ENCODE peak calls at places on chromosome 6, in seven cellular contexts. One of them, this sample, is unnamed.

GRCh38 chr6:159174263-159174974 is 5.2 kb downstream of the FNDC1 start:
- DNase-seq in SK-N-SH: peak
- DNase-seq in K562: peak
- DNase-seq in GM12878: peak
- DNase-seq in H1: peak
- DNase-seq in GM12891: peak
- DNase-seq in HepG2: peak
- DNase-seq in this sample: peak

GRCh38 chr6:43714311-43715055 is 26.9 kb upstream of the MRPS18A start:
- DNase-seq in GM12878: no peak
- DNase-seq in SK-N-SH: peak
- DNase-seq in HepG2: peak
- DNase-seq in GM12891: no peak
- DNase-seq in K562: peak
- DNase-seq in H1: no peak
- DNase-seq in this sample: no peak

GRCh38 chr6:115570326-115570725 is 490.4 kb downstream of the FRK start:
- DNase-seq in H1: no peak
- DNase-seq in HepG2: no peak
- DNase-seq in GM12878: no peak
- DNase-seq in SK-N-SH: no peak
- DNase-seq in K562: no peak
- DNase-seq in GM12891: no peak
- DNase-seq in this sample: no peak

GRCh38 chr6:18091382-18091781 is 31.1 kb downstream of the NHLRC1 start:
- DNase-seq in GM12891: no peak
- DNase-seq in GM12878: no peak
- DNase-seq in SK-N-SH: no peak
- DNase-seq in K562: no peak
- DNase-seq in H1: no peak
- DNase-seq in HepG2: no peak
- DNase-seq in this sample: no peak

GRCh38 chr6:30615219-30615957 is 1.7 kb downstream of the PPP1R10 start:
- DNase-seq in SK-N-SH: no peak
- DNase-seq in HepG2: peak
- DNase-seq in GM12891: no peak
- DNase-seq in K562: no peak
- DNase-seq in H1: peak
- DNase-seq in GM12878: no peak
- DNase-seq in this sample: no peak

GRCh38 chr6:31270788-31271640 is 878 bp downstream of the HLA-C start:
- DNase-seq in SK-N-SH: peak
- DNase-seq in HepG2: no peak
- DNase-seq in GM12891: peak
- DNase-seq in K562: no peak
- DNase-seq in H1: peak
- DNase-seq in GM12878: no peak
- DNase-seq in this sample: peak

GRCh38 chr6:33945931-33946330 is 142.1 kb upstream of the MLN start:
- DNase-seq in H1: no peak
- DNase-seq in HepG2: no peak
- DNase-seq in SK-N-SH: no peak
- DNase-seq in GM12878: no peak
- DNase-seq in K562: no peak
- DNase-seq in GM12891: no peak
- DNase-seq in this sample: no peak

GRCh38 chr6:54920628-54921027 is 74.1 kb downstream of the FAM83B start:
- DNase-seq in HepG2: no peak
- DNase-seq in SK-N-SH: no peak
- DNase-seq in H1: no peak
- DNase-seq in K562: no peak
- DNase-seq in GM12878: no peak
- DNase-seq in GM12891: no peak
- DNase-seq in this sample: no peak

GRCh38 chr6:15026832-15027231 is 219.0 kb upstream of the JARID2 start:
- DNase-seq in GM12891: no peak
- DNase-seq in H1: no peak
- DNase-seq in HepG2: peak
- DNase-seq in K562: no peak
- DNase-seq in GM12878: no peak
- DNase-seq in SK-N-SH: peak
- DNase-seq in this sample: no peak

GRCh38 chr6:106882133-106882532 is 92.4 kb downstream of the CD24 start:
- DNase-seq in HepG2: no peak
- DNase-seq in SK-N-SH: no peak
- DNase-seq in H1: no peak
- DNase-seq in K562: no peak
- DNase-seq in GM12878: no peak
- DNase-seq in GM12891: no peak
- DNase-seq in this sample: no peak

GRCh38 chr6:52130440-52130839 is 43.0 kb upstream of the PKHD1 start:
- DNase-seq in K562: no peak
- DNase-seq in HepG2: no peak
- DNase-seq in GM12878: no peak
- DNase-seq in GM12891: no peak
- DNase-seq in SK-N-SH: no peak
- DNase-seq in H1: no peak
- DNase-seq in this sample: no peak

GRCh38 chr6:10382728-10383127 is 32.1 kb downstream of the TFAP2A start:
- DNase-seq in SK-N-SH: no peak
- DNase-seq in K562: no peak
- DNase-seq in H1: no peak
- DNase-seq in HepG2: no peak
- DNase-seq in GM12891: no peak
- DNase-seq in GM12878: no peak
- DNase-seq in this sample: no peak

GRCh38 chr6:157049126-157049525 is 271.9 kb downstream of the ARID1B start:
- DNase-seq in GM12891: no peak
- DNase-seq in H1: no peak
- DNase-seq in GM12878: no peak
- DNase-seq in HepG2: no peak
- DNase-seq in K562: peak
- DNase-seq in SK-N-SH: no peak
- DNase-seq in this sample: no peak

GRCh38 chr6:155530219-155530834 is 74.7 kb upstream of the NOX3 start:
- DNase-seq in HepG2: peak
- DNase-seq in GM12891: peak
- DNase-seq in GM12878: no peak
- DNase-seq in H1: no peak
- DNase-seq in SK-N-SH: peak
- DNase-seq in K562: peak
- DNase-seq in this sample: no peak

GRCh38 chr6:160156842-160157241 is 35.2 kb downstream of the SLC22A1 start:
- DNase-seq in SK-N-SH: no peak
- DNase-seq in GM12878: no peak
- DNase-seq in GM12891: no peak
- DNase-seq in HepG2: no peak
- DNase-seq in K562: no peak
- DNase-seq in H1: no peak
- DNase-seq in this sample: no peak

GRCh38 chr6:123676793-123677192 is 40.0 kb upstream of the TRDN start:
- DNase-seq in HepG2: no peak
- DNase-seq in H1: no peak
- DNase-seq in GM12891: no peak
- DNase-seq in GM12878: no peak
- DNase-seq in K562: no peak
- DNase-seq in SK-N-SH: no peak
- DNase-seq in this sample: no peak

GRCh38 chr6:138318741-138319375 is 58.8 kb upstream of the SMIM28 start:
- DNase-seq in SK-N-SH: no peak
- DNase-seq in GM12878: no peak
- DNase-seq in H1: no peak
- DNase-seq in GM12891: no peak
- DNase-seq in HepG2: no peak
- DNase-seq in K562: no peak
- DNase-seq in this sample: no peak

GRCh38 chr6:19803331-19804330 is 33.5 kb upstream of the ID4 start:
- DNase-seq in K562: no peak
- DNase-seq in GM12878: no peak
- DNase-seq in HepG2: peak
- DNase-seq in SK-N-SH: no peak
- DNase-seq in H1: no peak
- DNase-seq in GM12891: no peak
- DNase-seq in this sample: no peak

DNA sequence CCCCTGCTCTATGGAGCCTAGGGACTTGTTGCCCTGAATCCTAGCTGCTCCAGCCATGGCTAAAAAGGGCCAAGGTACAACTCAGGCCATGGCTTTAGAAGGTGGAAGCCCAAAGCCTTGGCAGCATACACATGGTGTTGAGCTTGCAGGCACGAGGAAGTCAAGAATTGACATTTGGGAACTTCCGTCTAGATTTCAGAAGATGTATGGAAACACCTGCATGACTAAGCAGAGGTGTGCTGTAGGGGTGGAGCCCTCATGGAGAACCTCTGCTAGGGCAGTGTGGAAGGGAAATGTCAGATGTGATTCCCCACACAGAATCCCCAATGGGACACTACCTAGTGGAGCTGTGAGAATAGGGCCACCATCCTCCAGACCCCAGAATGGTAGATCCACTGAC is 95.1 kb upstream of the TMEM170B start:
- DNase-seq in GM12878: no peak
- DNase-seq in GM12891: no peak
- DNase-seq in H1: no peak
- DNase-seq in HepG2: no peak
- DNase-seq in SK-N-SH: no peak
- DNase-seq in K562: no peak
- DNase-seq in this sample: no peak
- TF ChIP-seq POLR2AphosphoS5 in GM12878: no peak
- TF ChIP-seq POLR2AphosphoS5 in GM12891: no peak
- TF ChIP-seq POLR2AphosphoS5 in H1: no peak
- TF ChIP-seq POLR2AphosphoS5 in HepG2: no peak
- TF ChIP-seq POLR2AphosphoS5 in SK-N-SH: no peak
- TF ChIP-seq POLR2AphosphoS5 in K562: no peak
- TF ChIP-seq POLR2AphosphoS5 in this sample: no peak

DNA sequence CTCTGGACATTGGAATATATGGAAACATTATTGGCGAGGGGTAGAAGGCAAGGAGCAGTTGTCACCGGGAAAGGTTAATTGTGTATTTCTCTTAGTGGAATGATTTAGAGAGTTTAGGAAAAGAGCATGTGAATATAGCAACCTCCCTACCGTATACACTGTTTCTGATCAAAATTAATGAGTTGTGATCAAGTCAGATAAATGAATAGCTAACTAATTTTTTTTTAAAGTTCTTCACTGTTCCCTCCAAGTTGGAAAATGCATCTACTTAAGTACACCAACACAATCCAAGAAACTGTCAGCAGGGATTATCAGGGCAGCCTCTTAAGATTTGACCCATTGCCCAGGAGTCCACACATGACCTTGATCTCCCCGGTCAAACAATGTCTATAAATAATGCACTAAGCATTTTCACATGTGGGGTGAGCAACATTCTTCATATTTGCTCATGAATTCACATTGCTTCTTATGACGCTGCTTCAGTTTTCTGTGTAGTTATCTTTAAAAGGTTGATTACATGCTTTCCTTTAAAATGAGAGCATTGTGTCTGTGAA is 680.8 kb upstream of the NRSN1 start:
- DNase-seq in HepG2: no peak
- DNase-seq in H1: no peak
- DNase-seq in GM12891: no peak
- DNase-seq in GM12878: no peak
- DNase-seq in SK-N-SH: no peak
- DNase-seq in K562: no peak
- DNase-seq in this sample: no peak
- TF ChIP-seq TAF1 in HepG2: no peak
- TF ChIP-seq TAF1 in H1: no peak
- TF ChIP-seq TAF1 in GM12891: no peak
- TF ChIP-seq TAF1 in GM12878: no peak
- TF ChIP-seq TAF1 in SK-N-SH: no peak
- TF ChIP-seq TAF1 in K562: no peak
- TF ChIP-seq TAF1 in this sample: no peak

GRCh38 chr6:1024587-1024986 is 287.3 kb upstream of the FOXQ1 start:
- DNase-seq in HepG2: peak
- DNase-seq in H1: no peak
- DNase-seq in GM12891: no peak
- DNase-seq in K562: no peak
- DNase-seq in GM12878: no peak
- DNase-seq in SK-N-SH: no peak
- DNase-seq in this sample: no peak
- TF ChIP-seq POLR2AphosphoS5 in HepG2: no peak
- TF ChIP-seq POLR2AphosphoS5 in H1: no peak
- TF ChIP-seq POLR2AphosphoS5 in GM12891: no peak
- TF ChIP-seq POLR2AphosphoS5 in K562: no peak
- TF ChIP-seq POLR2AphosphoS5 in GM12878: no peak
- TF ChIP-seq POLR2AphosphoS5 in SK-N-SH: no peak
- TF ChIP-seq POLR2AphosphoS5 in this sample: no peak

DNA sequence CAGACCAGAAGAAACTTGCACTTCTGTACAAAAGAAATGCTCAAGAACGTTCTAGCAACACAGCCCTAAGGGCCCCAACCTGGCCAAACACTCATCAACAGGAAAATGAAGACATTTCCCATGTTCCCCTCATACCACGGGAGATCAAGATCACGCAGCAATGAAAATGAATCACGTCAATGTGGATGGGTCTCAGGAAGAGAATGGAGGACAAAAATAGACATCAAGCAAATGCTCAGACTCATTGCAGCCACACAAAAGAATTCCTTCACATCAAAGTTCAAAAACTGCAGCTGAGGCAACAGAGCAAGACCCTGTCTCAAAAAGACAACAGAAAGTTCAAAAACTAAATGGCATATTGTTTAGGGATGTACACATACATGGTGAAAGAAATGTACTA is 18.1 kb downstream of the ULBP3 start:
- DNase-seq in SK-N-SH: no peak
- DNase-seq in GM12878: no peak
- DNase-seq in H1: no peak
- DNase-seq in GM12891: no peak
- DNase-seq in K562: no peak
- DNase-seq in HepG2: no peak
- DNase-seq in this sample: no peak
- TF ChIP-seq TAF1 in SK-N-SH: no peak
- TF ChIP-seq TAF1 in GM12878: no peak
- TF ChIP-seq TAF1 in H1: no peak
- TF ChIP-seq TAF1 in GM12891: no peak
- TF ChIP-seq TAF1 in K562: no peak
- TF ChIP-seq TAF1 in HepG2: no peak
- TF ChIP-seq TAF1 in this sample: no peak

GRCh38 chr6:153272201-153272980 is 141.3 kb upstream of the RGS17 start:
- DNase-seq in H1: no peak
- DNase-seq in GM12878: no peak
- DNase-seq in GM12891: no peak
- DNase-seq in HepG2: no peak
- DNase-seq in SK-N-SH: no peak
- DNase-seq in K562: no peak
- DNase-seq in this sample: no peak
- TF ChIP-seq POLR2AphosphoS5 in H1: no peak
- TF ChIP-seq POLR2AphosphoS5 in GM12878: no peak
- TF ChIP-seq POLR2AphosphoS5 in GM12891: no peak
- TF ChIP-seq POLR2AphosphoS5 in HepG2: no peak
- TF ChIP-seq POLR2AphosphoS5 in SK-N-SH: no peak
- TF ChIP-seq POLR2AphosphoS5 in K562: no peak
- TF ChIP-seq POLR2AphosphoS5 in this sample: no peak

GRCh38 chr6:99603421-99604160 is 3.0 kb upstream of the PRDM13 start:
- DNase-seq in HepG2: no peak
- DNase-seq in H1: peak
- DNase-seq in K562: peak
- DNase-seq in GM12878: no peak
- DNase-seq in SK-N-SH: peak
- DNase-seq in GM12891: no peak
- DNase-seq in this sample: peak
- TF ChIP-seq TAF1 in HepG2: no peak
- TF ChIP-seq TAF1 in H1: no peak
- TF ChIP-seq TAF1 in K562: no peak
- TF ChIP-seq TAF1 in GM12878: no peak
- TF ChIP-seq TAF1 in SK-N-SH: no peak
- TF ChIP-seq TAF1 in GM12891: no peak
- TF ChIP-seq TAF1 in this sample: no peak

GRCh38 chr6:28269492-28269891 is 2.5 kb downstream of the ZSCAN26 start:
- DNase-seq in SK-N-SH: no peak
- DNase-seq in GM12878: no peak
- DNase-seq in GM12891: no peak
- DNase-seq in K562: peak
- DNase-seq in H1: no peak
- DNase-seq in HepG2: no peak
- DNase-seq in this sample: no peak
- TF ChIP-seq POLR2AphosphoS5 in SK-N-SH: no peak
- TF ChIP-seq POLR2AphosphoS5 in GM12878: no peak
- TF ChIP-seq POLR2AphosphoS5 in GM12891: no peak
- TF ChIP-seq POLR2AphosphoS5 in K562: no peak
- TF ChIP-seq POLR2AphosphoS5 in H1: no peak
- TF ChIP-seq POLR2AphosphoS5 in HepG2: no peak
- TF ChIP-seq POLR2AphosphoS5 in this sample: no peak

This sample was measured in GM12892.